ENCODE peak calls at places on chromosomes 2 and 18, in eight cellular contexts. I is activated CD4-positive, alpha-beta T cell treated with anti-CD3 and anti-CD28 coated beads for 36 hours; Y is KG1; B is OCI-M1; V is substantia nigra; C is AG20443; Z is SK-N-SH; W is central memory CD4-positive, alpha-beta T cell. S is an unnamed sample.

GRCh38 chr2:240567872-240568677 is at the start of gene RNPEPL1:
- DNase-seq in I (peak), Y (no peak), B (peak), V (no peak), C (peak), Z (peak), W (peak), S (peak)

GRCh38 chr2:63741884-63742583 is 99.7 kb upstream of the UGP2 start:
- DNase-seq in I (no peak), Y (no peak), B (no peak), V (no peak), C (no peak), Z (no peak), W (no peak), S (no peak)

GRCh38 chr2:23813438-23813837 is 113.5 kb downstream of the ATAD2B start:
- DNase-seq in I (no peak), Y (no peak), B (no peak), V (no peak), C (no peak), Z (no peak), W (no peak), S (no peak)

GRCh38 chr2:12007282-12007681 is 260.9 kb downstream of the LPIN1 start:
- DNase-seq in I (no peak), Y (no peak), B (no peak), V (no peak), C (no peak), Z (no peak), W (no peak), S (no peak)

GRCh38 chr2:20012282-20013060 is at the start of gene MATN3:
- DNase-seq in I (peak), Y (no peak), B (no peak), V (no peak), C (peak), Z (peak), W (no peak), S (peak)

GRCh38 chr2:94870392-94871225 is 621 bp upstream of the TEKT4 start:
- DNase-seq in I (peak), Y (no peak), B (peak), V (no peak), C (no peak), Z (peak), W (no peak), S (peak)

GRCh38 chr2:145799595-145800108 is 1279.7 kb upstream of the ZEB2 start:
- DNase-seq in I (no peak), Y (no peak), B (no peak), V (no peak), C (no peak), Z (no peak), W (no peak), S (no peak)

GRCh38 chr2:100070078-100070477 is 72.3 kb downstream of the AFF3 start:
- DNase-seq in I (no peak), Y (no peak), B (no peak), V (no peak), C (no peak), Z (no peak), W (no peak), S (no peak)

GRCh38 chr2:50529600-50530218 is 502.2 kb downstream of the NRXN1 start:
- DNase-seq in I (no peak), Y (peak), B (peak), V (no peak), C (peak), Z (peak), W (peak), S (no peak)

GRCh38 chr2:106104332-106105062 is 89.6 kb downstream of the UXS1 start:
- DNase-seq in I (peak), Y (peak), B (peak), V (peak), C (peak), Z (peak), W (peak), S (peak)

GRCh38 chr18:45122510-45122909 is 441.8 kb downstream of the SETBP1 start:
- DNase-seq in I (no peak), Y (no peak), B (no peak), V (no peak), C (no peak), Z (no peak), W (no peak), S (no peak)

GRCh38 chr2:111121873-111122630 is 1.3 kb downstream of the BCL2L11 start:
- DNase-seq in I (peak), Y (peak), B (peak), V (peak), C (peak), Z (peak), W (peak), S (peak)

GRCh38 chr2:72794572-72794971 is 31.3 kb downstream of the EXOC6B start:
- DNase-seq in I (no peak), Y (no peak), B (no peak), V (no peak), C (peak), Z (no peak), W (no peak), S (no peak)

GRCh38 chr18:42792731-42793130 is 322.8 kb downstream of the RIT2 start:
- DNase-seq in I (no peak), Y (no peak), B (no peak), V (no peak), C (no peak), Z (no peak), W (no peak), S (no peak)

GRCh38 chr2:152504618-152505017 is 169.6 kb downstream of the FMNL2 start:
- DNase-seq in I (no peak), Y (no peak), B (no peak), V (no peak), C (no peak), Z (no peak), W (no peak), S (no peak)

GRCh38 chr2:188291142-188291616 is 495 bp upstream of the GULP1 start:
- DNase-seq in I (no peak), Y (no peak), B (no peak), V (no peak), C (no peak), Z (peak), W (no peak), S (no peak)

GRCh38 chr2:135963841-135964240 is 21.6 kb downstream of the DARS1 start:
- DNase-seq in I (no peak), Y (no peak), B (no peak), V (no peak), C (no peak), Z (no peak), W (no peak), S (no peak)

GRCh38 chr18:53411511-53411910 is 813.0 kb downstream of the MBD2 start:
- DNase-seq in I (no peak), Y (no peak), B (no peak), V (no peak), C (no peak), Z (no peak), W (no peak), S (no peak)

GRCh38 chr2:97914691-97915213 is 81.0 kb downstream of the TMEM131 start:
- DNase-seq in I (no peak), Y (no peak), B (no peak), V (no peak), C (no peak), Z (no peak), W (no peak), S (no peak)

GRCh38 chr2:227772932-227773331 is 27.2 kb downstream of the SCYGR8 start:
- DNase-seq in I (no peak), Y (no peak), B (no peak), V (no peak), C (no peak), Z (no peak), W (no peak), S (no peak)

GRCh38 chr2:136378712-136379595 is 261.0 kb upstream of the CXCR4 start:
- DNase-seq in I (peak), Y (peak), B (peak), V (peak), C (peak), Z (peak), W (peak), S (peak)

GRCh38 chr2:149994057-149994728 is 406.6 kb upstream of the MMADHC start:
- DNase-seq in I (no peak), Y (no peak), B (no peak), V (no peak), C (peak), Z (no peak), W (no peak), S (no peak)

GRCh38 chr2:33056170-33056569 is 109.4 kb downstream of the LTBP1 start:
- DNase-seq in I (no peak), Y (no peak), B (no peak), V (no peak), C (no peak), Z (no peak), W (no peak), S (no peak)

GRCh38 chr2:86081724-86082123 is 24.0 kb downstream of the POLR1A start:
- DNase-seq in I (no peak), Y (no peak), B (no peak), V (no peak), C (no peak), Z (no peak), W (no peak), S (no peak)

GRCh38 chr2:12051831-12052230 is 305.4 kb downstream of the LPIN1 start:
- DNase-seq in I (no peak), Y (no peak), B (no peak), V (no peak), C (peak), Z (no peak), W (no peak), S (no peak)

GRCh38 chr2:240481720-240482119 is 46.3 kb downstream of the GPC1 start:
- DNase-seq in I (peak), Y (no peak), B (no peak), V (no peak), C (peak), Z (peak), W (no peak), S (no peak)

GRCh38 chr18:7034924-7035323 is 82.7 kb downstream of the LAMA1 start:
- DNase-seq in I (no peak), Y (no peak), B (no peak), V (no peak), C (no peak), Z (no peak), W (no peak), S (no peak)

GRCh38 chr2:110853516-110853915 is 121.1 kb downstream of the ACOXL start:
- DNase-seq in I (peak), Y (no peak), B (peak), V (peak), C (peak), Z (no peak), W (peak), S (peak)

GRCh38 chr2:120871881-120872620 is 136.4 kb downstream of the GLI2 start:
- DNase-seq in I (no peak), Y (no peak), B (no peak), V (no peak), C (no peak), Z (no peak), W (no peak), S (no peak)

GRCh38 chr2:221243758-221244157 is 328.3 kb downstream of the EPHA4 start:
- DNase-seq in I (no peak), Y (no peak), B (no peak), V (no peak), C (no peak), Z (no peak), W (no peak), S (no peak)

GRCh38 chr2:162244559-162245031 is 1.4 kb upstream of the FAP start:
- DNase-seq in I (no peak), Y (no peak), B (no peak), V (no peak), C (peak), Z (no peak), W (no peak), S (no peak)

GRCh38 chr18:3903341-3903740 is 453.4 kb downstream of the TGIF1 start:
- DNase-seq in I (no peak), Y (no peak), B (no peak), V (no peak), C (peak), Z (no peak), W (no peak), S (no peak)

GRCh38 chr18:24633121-24633520 is 172.7 kb downstream of the HRH4 start:
- DNase-seq in I (no peak), Y (no peak), B (no peak), V (no peak), C (peak), Z (no peak), W (no peak), S (no peak)

GRCh38 chr2:101998556-101999121 is 6.9 kb downstream of the IL1R2 start:
- DNase-seq in I (peak), Y (no peak), B (peak), V (no peak), C (no peak), Z (no peak), W (no peak), S (peak)

GRCh38 chr2:120441744-120442471 is 96.0 kb downstream of the INHBB start:
- DNase-seq in I (peak), Y (no peak), B (no peak), V (peak), C (peak), Z (peak), W (no peak), S (peak)

GRCh38 chr2:98282109-98282508 is 64.1 kb upstream of the CNGA3 start:
- DNase-seq in I (no peak), Y (no peak), B (no peak), V (no peak), C (no peak), Z (no peak), W (no peak), S (no peak)

GRCh38 chr2:65402339-65402738 is 30.1 kb downstream of the SPRED2 start:
- DNase-seq in I (no peak), Y (no peak), B (no peak), V (no peak), C (peak), Z (peak), W (no peak), S (no peak)

GRCh38 chr2:158841839-158842238 is 46.7 kb downstream of the DAPL1 start:
- DNase-seq in I (no peak), Y (no peak), B (no peak), V (no peak), C (peak), Z (no peak), W (no peak), S (no peak)

GRCh38 chr2:229714736-229715541 is 584 bp upstream of the DNER start:
- DNase-seq in I (peak), Y (no peak), B (peak), V (peak), C (peak), Z (peak), W (no peak), S (peak)

S was measured in activated naive CD8-positive, alpha-beta T cell treated with anti-CD3 and anti-CD28 coated beads for 36 hours.